ENCODE peak calls at places on chromosomes 7 and 10, in six cellular contexts. One of them, this sample, is unnamed.

GRCh38 chr10:110708776-110709443 is 64.8 kb downstream of the RBM20 start:
- DNase-seq in memory B cell: no peak
- DNase-seq in NCI-H2081: no peak
- DNase-seq in BJ: no peak
- DNase-seq in GM04504: no peak
- DNase-seq in Peyer's patch: no peak
- DNase-seq in this sample: no peak

GRCh38 chr10:6141296-6142151 is 52.7 kb downstream of the RBM17 start:
- DNase-seq in memory B cell: peak; percentile 43
- DNase-seq in NCI-H2081: no peak
- DNase-seq in BJ: peak; percentile 72
- DNase-seq in GM04504: peak; percentile 75
- DNase-seq in Peyer's patch: no peak
- DNase-seq in this sample: peak; percentile 38

GRCh38 chr10:56095506-56096225 is 265.4 kb downstream of the ZWINT start:
- DNase-seq in memory B cell: no peak
- DNase-seq in NCI-H2081: no peak
- DNase-seq in BJ: no peak
- DNase-seq in GM04504: no peak
- DNase-seq in Peyer's patch: no peak
- DNase-seq in this sample: no peak

GRCh38 chr7:106609416-106609815 is 51.5 kb downstream of the CCDC71L start:
- DNase-seq in memory B cell: no peak
- DNase-seq in NCI-H2081: no peak
- DNase-seq in BJ: peak; percentile 50
- DNase-seq in GM04504: no peak
- DNase-seq in Peyer's patch: no peak
- DNase-seq in this sample: no peak

GRCh38 chr7:4803397-4804241 is 28.2 kb downstream of the AP5Z1 start:
- DNase-seq in memory B cell: no peak
- DNase-seq in NCI-H2081: no peak
- DNase-seq in BJ: no peak
- DNase-seq in GM04504: no peak
- DNase-seq in Peyer's patch: no peak
- DNase-seq in this sample: no peak

GRCh38 chr10:75396861-75397570 is 4.5 kb downstream of the ZNF503 start:
- DNase-seq in memory B cell: no peak
- DNase-seq in NCI-H2081: no peak
- DNase-seq in BJ: no peak
- DNase-seq in GM04504: no peak
- DNase-seq in Peyer's patch: peak; percentile 57
- DNase-seq in this sample: peak; percentile 20

GRCh38 chr10:132471125-132471451 is 66.5 kb upstream of the INPP5A start:
- DNase-seq in memory B cell: no peak
- DNase-seq in NCI-H2081: no peak
- DNase-seq in BJ: no peak
- DNase-seq in GM04504: no peak
- DNase-seq in Peyer's patch: no peak
- DNase-seq in this sample: no peak

GRCh38 chr10:35219906-35220890 is 93.6 kb downstream of the CREM start:
- DNase-seq in memory B cell: no peak
- DNase-seq in NCI-H2081: no peak
- DNase-seq in BJ: no peak
- DNase-seq in GM04504: no peak
- DNase-seq in Peyer's patch: no peak
- DNase-seq in this sample: no peak

GRCh38 chr7:103487419-103487818 is 41.4 kb upstream of the SLC26A5 start:
- DNase-seq in memory B cell: no peak
- DNase-seq in NCI-H2081: no peak
- DNase-seq in BJ: no peak
- DNase-seq in GM04504: no peak
- DNase-seq in Peyer's patch: no peak
- DNase-seq in this sample: no peak

GRCh38 chr10:68156373-68157185 is 47.3 kb downstream of the MYPN start:
- DNase-seq in memory B cell: peak; percentile 57
- DNase-seq in NCI-H2081: peak; percentile 17
- DNase-seq in BJ: no peak
- DNase-seq in GM04504: peak; percentile 54
- DNase-seq in Peyer's patch: no peak
- DNase-seq in this sample: no peak

GRCh38 chr7:70637726-70638125 is 494.2 kb upstream of the GALNT17 start:
- DNase-seq in memory B cell: no peak
- DNase-seq in NCI-H2081: no peak
- DNase-seq in BJ: no peak
- DNase-seq in GM04504: no peak
- DNase-seq in Peyer's patch: no peak
- DNase-seq in this sample: no peak

GRCh38 chr7:13276977-13277376 is 589.5 kb downstream of the ARL4A start:
- DNase-seq in memory B cell: no peak
- DNase-seq in NCI-H2081: no peak
- DNase-seq in BJ: no peak
- DNase-seq in GM04504: no peak
- DNase-seq in Peyer's patch: no peak
- DNase-seq in this sample: no peak

GRCh38 chr7:144436500-144436899 is 33.0 kb upstream of the NOBOX start:
- DNase-seq in memory B cell: no peak
- DNase-seq in NCI-H2081: no peak
- DNase-seq in BJ: no peak
- DNase-seq in GM04504: no peak
- DNase-seq in Peyer's patch: no peak
- DNase-seq in this sample: no peak

GRCh38 chr10:35577915-35578607 is 27.1 kb upstream of the GJD4 start:
- DNase-seq in memory B cell: no peak
- DNase-seq in NCI-H2081: no peak
- DNase-seq in BJ: no peak
- DNase-seq in GM04504: no peak
- DNase-seq in Peyer's patch: no peak
- DNase-seq in this sample: no peak

GRCh38 chr10:103968441-103969391 is 1.8 kb downstream of the SLK start:
- DNase-seq in memory B cell: no peak
- DNase-seq in NCI-H2081: no peak
- DNase-seq in BJ: no peak
- DNase-seq in GM04504: no peak
- DNase-seq in Peyer's patch: no peak
- DNase-seq in this sample: no peak

GRCh38 chr7:123594813-123595241 is 6.8 kb upstream of the ASB15 start:
- DNase-seq in memory B cell: no peak
- DNase-seq in NCI-H2081: no peak
- DNase-seq in BJ: no peak
- DNase-seq in GM04504: no peak
- DNase-seq in Peyer's patch: no peak
- DNase-seq in this sample: no peak

GRCh38 chr10:31618541-31619291 is 299.7 kb downstream of the ZEB1 start:
- DNase-seq in memory B cell: no peak
- DNase-seq in NCI-H2081: no peak
- DNase-seq in BJ: no peak
- DNase-seq in GM04504: peak; percentile 84
- DNase-seq in Peyer's patch: no peak
- DNase-seq in this sample: no peak

This sample was measured in HS-5.